ENCODE peak calls at places on chromosome 19, in five cellular contexts. T, I, C, R and H are unnamed samples.

GRCh38 chr19:6718741-6719539 is 1.5 kb downstream of the C3 start:
- DNase-seq in T (no peak), R (peak; percentile 63), I (no peak), C (peak; percentile 66), H (peak; percentile 69)

GRCh38 chr19:36604656-36605100 is 435 bp upstream of the ZNF382 start:
- DNase-seq in C (peak; percentile 91), T (peak; percentile 77), I (peak; percentile 38), R (no peak), H (peak; percentile 16)

GRCh38 chr19:1862424-1863307 is 713 bp downstream of the KLF16 start:
- DNase-seq in C (peak; percentile 94), T (no peak), R (peak; percentile 56), I (peak; percentile 60), H (peak; percentile 68)

GRCh38 chr19:5591476-5591875 is 23.7 kb upstream of the TINCR start:
- DNase-seq in I (no peak), T (no peak), R (no peak), C (no peak), H (no peak)

GRCh38 chr19:1240925-1241324 is 626 bp upstream of the ATP5F1D start:
- DNase-seq in C (peak; percentile 62), R (no peak), I (no peak), T (no peak), H (peak; percentile 58)

GRCh38 chr19:46141421-46141820 is 6.6 kb upstream of the IGFL2 start:
- DNase-seq in I (no peak), R (no peak), C (no peak), T (no peak), H (no peak)

GRCh38 chr19:14577885-14578427 is 4.9 kb upstream of the CLEC17A start:
- DNase-seq in I (no peak), C (no peak), R (no peak), T (no peak), H (no peak)

GRCh38 chr19:18650468-18651001 is 13.7 kb downstream of the KLHL26 start:
- DNase-seq in R (no peak), C (peak; percentile 85), T (peak; percentile 94), I (peak; percentile 55), H (peak; percentile 78)

GRCh38 chr19:858868-859843 is at the start of gene CFD:
- DNase-seq in C (peak; percentile 92), T (no peak), I (peak; percentile 62), R (no peak), H (peak; percentile 50)

GRCh38 chr19:35856001-35856400 is 710 bp upstream of the KIRREL2 start:
- DNase-seq in I (no peak), C (no peak), T (no peak), R (no peak), H (no peak)

GRCh38 chr19:32607479-32607878 is 26.5 kb downstream of the PDCD5 start:
- DNase-seq in I (no peak), C (peak; percentile 75), R (no peak), T (no peak), H (no peak)

GRCh38 chr19:41298327-41298964 is 11.5 kb upstream of the CCDC97 start:
- DNase-seq in I (peak; percentile 78), C (peak; percentile 84), T (no peak), R (no peak), H (no peak)

GRCh38 chr19:2426661-2427322 is 594 bp downstream of the TIMM13 start:
- DNase-seq in C (peak; percentile 86), R (peak; percentile 59), I (peak; percentile 53), T (no peak), H (peak; percentile 71)

GRCh38 chr19:1747285-1748114 is 5.8 kb upstream of the ONECUT3 start:
- DNase-seq in T (no peak), I (no peak), C (no peak), R (peak; percentile 83), H (no peak)

GRCh38 chr19:3982701-3983541 is 2.3 kb downstream of the EEF2 start:
- DNase-seq in I (no peak), T (no peak), R (no peak), C (peak; percentile 73), H (peak; percentile 48)

GRCh38 chr19:41937525-41937924 is 9.3 kb upstream of the ERFL start:
- DNase-seq in R (no peak), I (no peak), C (no peak), T (no peak), H (no peak)

GRCh38 chr19:4443188-4443587 is 14.4 kb downstream of the UBXN6 start:
- DNase-seq in T (no peak), R (no peak), C (peak; percentile 69), I (no peak), H (no peak)

GRCh38 chr19:42428676-42429075 is 1.5 kb upstream of the LIPE start:
- DNase-seq in C (no peak), T (no peak), I (no peak), R (no peak), H (no peak)

GRCh38 chr19:56838930-56839664 is 1.4 kb downstream of the PEG3 start:
- DNase-seq in C (peak; percentile 92), T (peak; percentile 97), R (peak; percentile 11), I (peak; percentile 84), H (peak; percentile 97)

GRCh38 chr19:40614595-40615411 is 13.6 kb downstream of the LTBP4 start:
- DNase-seq in T (peak; percentile 93), C (no peak), R (peak; percentile 68), I (peak; percentile 93), H (peak; percentile 85)

GRCh38 chr19:54434112-54434861 is 14.7 kb upstream of the LENG8 start:
- DNase-seq in T (no peak), R (no peak), I (no peak), C (no peak), H (peak; percentile 40)

GRCh38 chr19:55082023-55082851 is 6.6 kb downstream of the EPS8L1 start:
- DNase-seq in T (no peak), C (peak; percentile 89), R (peak; percentile 62), I (no peak), H (no peak)

GRCh38 chr19:23283925-23284324 is 33.7 kb upstream of the ZNF724 start:
- DNase-seq in I (peak; percentile 74), T (no peak), C (no peak), R (peak; percentile 61), H (no peak)

GRCh38 chr19:4524808-4525562 is 6.7 kb upstream of the PLIN4 start:
- DNase-seq in T (no peak), R (peak; percentile 51), C (peak; percentile 85), I (peak; percentile 66), H (peak; percentile 71)

DNA sequence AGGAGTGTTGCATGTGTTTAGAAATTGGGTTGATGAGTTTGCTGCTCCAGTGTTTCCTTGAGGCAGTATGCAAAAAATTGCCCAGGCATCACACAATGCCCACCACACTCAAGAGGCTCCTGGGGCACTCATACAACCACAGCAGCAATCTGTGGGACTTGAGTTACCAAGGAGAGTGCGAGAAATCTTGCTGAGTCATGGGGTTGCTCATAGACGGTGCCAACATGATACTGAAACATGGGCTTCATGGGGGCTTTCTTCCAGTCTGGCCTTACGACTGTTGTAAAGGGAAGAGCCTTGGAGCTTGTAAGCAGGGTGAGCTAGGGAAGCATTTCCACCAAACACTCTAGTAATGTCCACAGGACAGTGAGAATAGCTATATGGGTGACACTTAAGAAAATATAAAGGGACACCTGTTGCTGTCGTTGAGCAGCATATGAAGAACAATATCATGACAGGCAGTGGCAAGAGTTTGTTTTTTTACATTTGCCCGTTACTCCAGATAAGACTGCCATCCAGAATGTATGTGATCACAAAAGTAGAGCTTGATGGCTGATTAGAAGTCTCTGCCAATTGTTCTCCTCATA is 1237.4 kb downstream of the UQCRFS1 start:
- DNase-seq in C (no peak), R (no peak), I (no peak), T (no peak), H (no peak)
- H3K27ac ChIP-seq in C (no peak overlapping the region), R (no peak overlapping the region), I (no peak overlapping the region), T (no peak overlapping the region), H (no peak overlapping the region)

GRCh38 chr19:13234518-13234917 is 84.3 kb downstream of the IER2 start:
- DNase-seq in I (peak; percentile 73), T (no peak), R (peak; percentile 51), C (no peak), H (peak; percentile 23)
- TF ChIP-seq CTCF in I (peak; percentile 39), T (no peak), R (peak; percentile 34), C (peak; percentile 38), H (no peak)

DNA sequence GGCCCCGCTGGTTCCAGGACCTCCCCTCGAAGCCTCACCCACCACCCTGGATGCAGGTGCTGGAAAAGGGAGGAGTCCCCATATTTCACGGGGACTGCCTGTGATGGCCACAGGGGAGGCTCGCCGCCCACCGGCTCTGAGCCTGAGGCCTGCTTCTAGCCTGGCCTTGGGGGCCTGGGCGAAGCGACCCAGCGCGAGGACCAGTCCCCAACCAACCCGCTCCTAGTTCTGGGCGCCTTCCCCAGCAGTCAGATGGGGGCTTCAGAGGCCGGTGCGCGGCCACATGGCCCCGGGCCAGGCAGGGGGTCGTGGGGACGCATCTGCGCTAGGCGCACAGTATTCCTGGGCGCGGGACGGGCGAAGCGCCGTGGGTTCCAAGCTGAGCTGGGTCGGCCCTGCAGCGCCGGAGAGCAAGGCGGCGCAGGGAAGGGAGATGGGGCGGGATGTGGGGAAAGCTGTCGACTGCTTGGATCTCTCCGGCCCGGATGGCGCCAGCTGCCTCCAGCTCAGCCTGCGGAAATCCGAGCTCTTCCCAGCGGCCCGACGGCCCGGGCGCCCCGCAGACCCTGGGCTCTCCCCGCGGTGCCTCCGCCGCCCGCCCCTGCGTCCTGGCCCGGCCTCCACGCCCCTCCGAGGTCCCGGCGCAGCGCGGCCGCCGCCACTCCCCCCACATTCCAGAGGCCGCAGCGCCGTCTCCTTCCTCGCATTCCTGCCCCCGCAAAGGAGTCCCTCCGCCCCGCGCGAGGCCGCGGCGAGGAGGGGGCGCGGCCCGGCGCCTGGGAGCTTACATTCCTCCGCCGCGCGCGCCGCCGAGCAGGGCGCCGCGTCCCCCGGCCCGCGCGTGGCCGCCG is at the start of gene WTIP:
- DNase-seq in C (peak; percentile 94), T (peak; percentile 83), R (peak; percentile 92), I (peak; percentile 41), H (peak; percentile 92)
- TF ChIP-seq EP300 in C (no peak), T (no peak), R (no peak), I (no peak), H (no peak)

GRCh38 chr19:11971045-11971444 is 6.2 kb downstream of the ZNF763 start:
- DNase-seq in I (no peak), T (no peak), R (no peak), C (no peak), H (no peak)
- H3K27ac ChIP-seq in I (no peak overlapping the region), T (no peak overlapping the region), R (no peak overlapping the region), C (no peak overlapping the region), H (no peak overlapping the region)

DNA sequence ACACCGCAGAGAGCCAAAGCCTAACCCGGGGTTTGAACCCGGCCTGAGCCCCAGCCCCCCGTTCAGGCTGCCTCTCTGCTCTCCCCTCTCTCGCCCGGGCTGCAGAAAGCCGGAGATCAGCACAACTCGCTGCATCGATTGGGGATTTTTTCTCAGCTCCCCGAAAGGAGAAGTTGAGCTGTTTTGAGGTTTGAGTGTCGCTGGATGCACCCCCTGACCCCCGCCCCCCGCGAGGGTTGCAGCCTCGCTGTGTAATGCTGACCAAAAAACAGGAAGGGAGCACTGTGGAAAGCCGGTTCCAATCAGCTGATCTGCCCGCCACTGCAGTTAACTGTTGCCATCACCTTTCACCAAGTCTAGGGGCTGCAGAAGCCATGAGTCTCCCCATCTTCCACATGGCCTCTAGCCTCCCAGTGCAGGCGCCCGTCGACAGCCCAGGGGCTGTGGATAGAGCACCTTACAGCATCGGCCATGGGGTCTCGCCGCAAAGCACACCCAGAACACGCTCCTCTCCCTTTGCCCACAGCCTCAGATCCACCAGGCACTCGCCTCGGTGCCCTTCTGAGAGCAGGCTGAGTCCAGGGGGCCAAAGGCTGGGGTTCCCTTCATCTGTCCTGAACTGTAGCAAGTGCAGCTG is 34.5 kb downstream of the MYO9B start:
- DNase-seq in T (no peak), C (peak; percentile 90), I (peak; percentile 65), R (no peak), H (no peak)
- TF ChIP-seq CTCF in T (no peak), C (no peak), I (no peak), R (no peak), H (no peak)